ENCODE peak calls at places on chromosomes 16 and 17, in five cellular contexts. Q is adrenal gland; Y is CD8-positive, alpha-beta memory T cell; C is HEK293T; G is stimulated activated CD8-positive, alpha-beta memory T cell treated with anti-CD3 and anti-CD28 coated beads, Interleukin-4, amount 100 ng/mL, for 24 hours. Z is an unnamed sample.

GRCh38 chr17:7509937-7510336 is 25.8 kb downstream of the POLR2A start:
- DNase-seq in C (no peak), G (no peak), Y (no peak), Q (no peak), Z (no peak)

GRCh38 chr16:68902376-68903345 is 59.3 kb downstream of the TANGO6 start:
- DNase-seq in C (peak; percentile 49), Q (peak; percentile 40), G (no peak), Y (no peak), Z (peak; percentile 40)

GRCh38 chr17:75457047-75457654 is 716 bp downstream of the TMEM94 start:
- DNase-seq in C (peak; percentile 50), Y (peak; percentile 5), Q (peak; percentile 64), G (no peak), Z (no peak)

GRCh38 chr17:60941028-60941427 is 263.4 kb downstream of the BCAS3 start:
- DNase-seq in Q (peak; percentile 39), G (no peak), C (no peak), Y (no peak), Z (no peak)

GRCh38 chr17:63841350-63842172 is 924 bp downstream of the SMARCD2 start:
- DNase-seq in Q (peak; percentile 63), C (no peak), Y (no peak), G (no peak), Z (peak; percentile 39)

GRCh38 chr17:68733241-68734176 is 132.3 kb upstream of the FAM20A start:
- DNase-seq in G (no peak), Y (no peak), C (no peak), Q (peak; percentile 18), Z (no peak)

GRCh38 chr16:17356243-17356933 is 114.4 kb downstream of the XYLT1 start:
- DNase-seq in G (no peak), Y (no peak), C (no peak), Q (no peak), Z (no peak)

GRCh38 chr17:17376362-17376761 is 73.2 kb downstream of the NT5M start:
- DNase-seq in Q (no peak), C (no peak), Y (no peak), G (no peak), Z (no peak)

GRCh38 chr17:76276069-76276431 is 10.9 kb downstream of the UBALD2 start:
- DNase-seq in C (no peak), Q (no peak), Y (no peak), G (no peak), Z (no peak)

GRCh38 chr16:81885976-81886586 is 107.0 kb downstream of the PLCG2 start:
- DNase-seq in Y (no peak), Q (peak; percentile 28), G (no peak), C (peak; percentile 71), Z (peak; percentile 49)

GRCh38 chr16:10678655-10679054 is 16.1 kb downstream of the TEKT5 start:
- DNase-seq in G (no peak), Y (no peak), Q (no peak), C (no peak), Z (no peak)

GRCh38 chr17:21019976-21020575 is 22.7 kb downstream of the USP22 start:
- DNase-seq in Q (peak; percentile 63), G (no peak), Y (peak; percentile 22), C (peak; percentile 52), Z (peak; percentile 57)

GRCh38 chr17:41785876-41786226 is 660 bp downstream of the JUP start:
- DNase-seq in Q (no peak), C (no peak), Y (no peak), G (no peak), Z (no peak)

GRCh38 chr17:40878044-40878443 is 7.0 kb downstream of the KRT20 start:
- DNase-seq in C (no peak), G (no peak), Q (no peak), Y (no peak), Z (no peak)

GRCh38 chr17:68033636-68034451 is 1.7 kb upstream of the KPNA2 start:
- DNase-seq in Y (no peak), G (no peak), C (peak; percentile 37), Q (peak; percentile 25), Z (no peak)

GRCh38 chr17:64055183-64056142 is 35.0 kb upstream of the ICAM2 start:
- DNase-seq in Q (no peak), Y (no peak), C (no peak), G (no peak), Z (no peak)

GRCh38 chr17:38881600-38882191 is 11.8 kb downstream of the LASP1 start:
- DNase-seq in G (no peak), C (peak; percentile 54), Y (peak; percentile 35), Q (peak; percentile 51), Z (peak; percentile 77)

GRCh38 chr16:72428611-72429376 is 256.8 kb upstream of the PMFBP1 start:
- DNase-seq in Q (no peak), C (no peak), G (no peak), Y (no peak), Z (no peak)

GRCh38 chr17:10071141-10071540 is 127.3 kb downstream of the GAS7 start:
- DNase-seq in G (no peak), C (no peak), Q (no peak), Y (no peak), Z (no peak)

GRCh38 chr17:58060596-58061191 is 22.5 kb upstream of the DYNLL2 start:
- DNase-seq in Y (no peak), Q (peak; percentile 88), C (no peak), G (no peak), Z (no peak)

GRCh38 chr17:45939398-45939797 is 45.0 kb downstream of the MAPT start:
- DNase-seq in Y (no peak), Q (no peak), G (no peak), C (no peak), Z (no peak)

GRCh38 chr16:48000622-48001021 is 155.2 kb downstream of the ABCC12 start:
- DNase-seq in Y (no peak), Q (no peak), G (no peak), C (no peak), Z (no peak)

GRCh38 chr17:49520386-49521087 is 25.4 kb downstream of the NGFR start:
- DNase-seq in Y (no peak), Q (no peak), C (no peak), G (no peak), Z (no peak)

GRCh38 chr16:84313921-84314320 is 19.2 kb downstream of the WFDC1 start:
- DNase-seq in Q (no peak), Y (no peak), G (no peak), C (no peak), Z (no peak)

GRCh38 chr17:77141846-77142449 is 1.2 kb downstream of the SEC14L1 start:
- DNase-seq in C (no peak), Y (no peak), Q (no peak), G (no peak), Z (no peak)

GRCh38 chr16:48393843-48394703 is 8.9 kb upstream of the SIAH1 start:
- DNase-seq in G (no peak), C (no peak), Y (no peak), Q (peak; percentile 85), Z (no peak)

GRCh38 chr17:82333279-82334171 is at the start of gene SECTM1:
- DNase-seq in C (no peak), G (no peak), Q (peak; percentile 38), Y (no peak), Z (no peak)

GRCh38 chr17:43171761-43172487 is 910 bp downstream of the NBR1 start:
- DNase-seq in Y (no peak), G (no peak), Q (peak; percentile 74), C (no peak), Z (peak; percentile 32)

GRCh38 chr16:58018803-58019202 is 6.8 kb upstream of the MMP15 start:
- DNase-seq in C (no peak), Q (no peak), G (no peak), Y (no peak), Z (no peak)

GRCh38 chr16:4663756-4664465 is 29.5 kb upstream of the NUDT16L1 start:
- DNase-seq in G (no peak), Y (no peak), Q (peak; percentile 72), C (no peak), Z (no peak)

Z was measured in activated CD8-positive, alpha-beta T cell treated with anti-CD3 and anti-CD28 coated beads, Interleukin-2, amount 10 ng/mL, durations not matched to agents 7 days and 5 days.